ENCODE peak calls at places on chromosomes 3 and 15, in four cellular contexts. U, C, B and L are unnamed samples. For H3K9me3, the result is how much of the 10 kb centered on the place peaks cover.

GRCh38 chr3:170992854-170993253 is 33.7 kb downstream of the SLC2A2 start:
- DNase-seq in U (no peak), C (no peak), B (no peak), L (no peak)

GRCh38 chr3:159886050-159886449 is 102.6 kb upstream of the IL12A start:
- DNase-seq in U (no peak), C (no peak), B (no peak), L (no peak)

GRCh38 chr15:56759450-56759845 is 26.1 kb upstream of the ZNF280D start:
- DNase-seq in U (no peak), C (peak), B (peak), L (peak)

GRCh38 chr3:142269777-142270176 is 44.4 kb upstream of the GK5 start:
- DNase-seq in U (no peak), C (no peak), B (no peak), L (no peak)

GRCh38 chr15:70327328-70328136 is 229.8 kb upstream of the TLE3 start:
- DNase-seq in U (no peak), C (no peak), B (no peak), L (no peak)

GRCh38 chr3:2958553-2958952 is 151.6 kb downstream of the IL5RA start:
- DNase-seq in U (no peak), C (no peak), B (no peak), L (no peak)

GRCh38 chr3:141729240-141729639 is 8.9 kb upstream of the RNF7 start:
- DNase-seq in U (no peak), C (no peak), B (no peak), L (no peak)

GRCh38 chr15:58434334-58434888 is 2.6 kb downstream of the LIPC start:
- DNase-seq in U (no peak), C (no peak), B (no peak), L (no peak)

GRCh38 chr3:185702564-185703225 is 116.6 kb downstream of the SENP2 start:
- DNase-seq in U (no peak), C (peak), B (no peak), L (no peak)

GRCh38 chr3:15884132-15884531 is 86.4 kb upstream of the ANKRD28 start:
- DNase-seq in U (no peak), C (no peak), B (no peak), L (no peak)

GRCh38 chr15:62413786-62414185 is 248.7 kb upstream of the C2CD4B start:
- DNase-seq in U (no peak), C (no peak), B (no peak), L (no peak)

GRCh38 chr3:16512435-16513140 is 911 bp downstream of the RFTN1 start:
- DNase-seq in U (no peak), C (peak), B (peak), L (no peak)

GRCh38 chr15:66899555-66900350 is 165.6 kb upstream of the SMAD3 start:
- DNase-seq in U (no peak), C (no peak), B (no peak), L (no peak)

GRCh38 chr15:22231603-22232002 is 151.3 kb downstream of the OR4M2 start:
- DNase-seq in U (no peak), C (no peak), B (no peak), L (no peak)

GRCh38 chr15:22232675-22233074 is 152.3 kb downstream of the OR4M2 start:
- DNase-seq in U (no peak), C (no peak), B (no peak), L (no peak)

GRCh38 chr15:22227411-22227810 is 147.1 kb downstream of the OR4M2 start:
- DNase-seq in U (no peak), C (no peak), B (no peak), L (no peak)

GRCh38 chr15:22227961-22228762 is 147.8 kb downstream of the OR4M2 start:
- DNase-seq in U (no peak), C (no peak), B (no peak), L (no peak)

DNA sequence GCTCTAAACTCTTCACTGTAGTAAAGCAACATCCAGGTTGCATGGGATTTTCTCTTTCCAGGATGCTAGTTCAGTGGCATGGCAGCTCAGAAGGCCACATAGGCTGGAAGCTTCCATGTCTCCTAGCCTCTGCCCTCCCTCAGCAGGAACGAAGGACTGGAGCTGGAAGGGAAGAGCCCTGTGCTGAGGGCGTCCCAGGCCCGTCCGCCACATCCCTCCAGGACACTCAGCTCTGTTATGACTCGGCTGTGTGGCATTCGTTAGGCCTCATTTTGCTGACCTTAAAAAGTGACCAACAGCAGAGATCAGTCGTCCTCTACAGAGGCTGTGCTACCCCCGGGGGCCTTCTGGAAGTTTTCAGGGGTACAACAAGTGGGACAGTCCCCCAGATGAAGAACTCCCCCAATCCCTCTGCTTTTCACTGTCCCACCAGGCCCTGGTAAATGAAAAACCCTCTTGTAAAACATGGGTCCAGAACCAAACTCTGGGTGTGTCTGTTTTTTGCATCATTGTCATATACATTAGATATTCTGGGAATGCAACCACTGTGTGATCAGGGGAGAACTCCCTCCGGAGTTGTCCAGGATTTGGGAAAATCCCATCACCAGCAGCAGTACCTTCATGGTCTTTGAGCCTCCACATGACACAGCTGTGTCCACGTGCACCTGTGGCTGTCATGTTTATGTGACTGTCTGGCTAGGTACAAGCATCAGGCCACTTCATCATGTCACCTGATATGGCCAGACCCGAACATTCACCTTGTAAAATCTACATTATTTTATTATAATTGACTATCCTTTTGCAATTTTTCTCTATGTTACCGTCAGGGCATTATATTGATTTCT is 149.9 kb downstream of the OR4M2 start:
- DNase-seq in U (no peak), C (no peak), B (no peak), L (no peak)
- H3K9me3 ChIP-seq in U (half or more), C (under half), B (under half), L (half or more)

DNA sequence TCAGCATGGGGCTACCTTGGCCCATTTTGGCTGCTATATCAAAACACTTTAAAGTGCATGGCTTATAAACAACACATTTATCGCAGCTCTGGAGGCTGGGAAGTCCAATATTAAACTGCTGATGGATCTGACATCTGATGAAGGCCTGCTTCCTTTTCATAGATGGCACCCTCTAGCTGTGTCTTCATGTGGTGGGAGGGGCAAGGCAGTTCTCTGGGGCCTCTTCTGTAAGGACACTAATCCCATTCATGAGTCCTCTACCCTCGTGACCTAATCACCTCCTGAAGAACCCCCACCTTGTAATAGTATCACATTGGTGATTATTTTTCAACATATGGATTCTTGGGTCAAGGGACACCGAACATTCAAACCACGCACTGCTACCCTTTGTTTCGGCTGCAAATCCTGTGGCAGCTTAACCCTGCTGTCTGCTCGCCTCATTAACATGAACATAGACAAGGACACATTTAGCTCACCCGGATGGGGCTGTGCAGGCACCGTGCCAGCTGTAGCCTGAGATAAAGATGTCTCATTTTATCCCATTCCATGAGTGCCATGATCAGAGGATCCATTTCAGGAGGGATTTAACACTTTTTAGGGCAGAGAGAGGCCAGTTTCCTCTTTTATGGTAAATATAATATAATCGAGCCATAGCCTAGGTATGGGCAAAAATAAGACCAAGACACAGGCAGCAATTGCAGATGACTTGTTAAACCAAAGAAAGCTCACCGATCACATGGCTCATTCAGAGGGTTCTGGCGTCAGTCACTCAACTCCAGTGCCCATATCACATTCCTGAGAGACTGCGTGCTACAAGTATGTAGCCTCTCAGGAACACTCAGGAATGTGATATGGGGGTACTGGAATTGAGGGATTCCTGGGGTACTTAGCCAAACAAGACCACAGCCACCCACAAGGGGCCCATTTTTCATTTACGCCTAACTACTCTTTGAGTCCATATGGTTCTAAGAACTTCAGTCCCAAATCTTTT is 251.1 kb upstream of the ST8SIA2 start:
- DNase-seq in U (no peak), C (no peak), B (peak), L (no peak)
- H3K27ac ChIP-seq in U (no peak), C (no peak), B (peak), L (no peak)

DNA sequence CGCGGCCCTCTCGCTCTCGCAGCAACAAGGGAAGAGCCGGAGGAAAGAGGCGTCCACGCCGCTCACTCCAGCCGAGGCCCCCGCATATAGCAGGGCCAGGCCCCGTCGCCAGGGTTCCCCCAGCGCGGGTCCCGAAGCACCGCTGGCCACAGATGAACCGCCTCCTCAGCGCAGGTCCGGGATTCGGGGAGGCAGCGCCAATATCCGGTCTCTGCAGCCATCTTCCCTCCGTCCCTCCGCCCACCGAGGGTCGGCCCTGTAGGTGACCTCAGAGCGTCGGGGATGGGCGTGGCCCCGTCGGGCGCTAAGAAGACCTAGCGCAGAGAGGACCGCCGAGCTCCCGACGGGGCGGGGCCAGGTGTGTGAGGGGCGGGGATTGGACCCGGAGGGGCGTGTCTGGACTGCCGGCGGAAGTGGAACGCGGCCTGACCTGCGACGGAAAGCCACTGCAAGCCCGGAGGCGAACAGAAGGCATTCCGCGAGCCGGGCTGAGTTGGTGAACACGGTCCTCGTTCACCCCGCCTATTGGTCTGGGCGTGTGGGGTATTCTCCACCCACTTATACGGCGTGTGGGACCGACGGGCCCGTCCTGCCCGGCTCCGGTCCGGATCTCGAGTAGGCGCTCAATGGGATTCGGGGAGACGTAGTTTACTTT is 26.8 kb upstream of the MTHFS start:
- DNase-seq in U (peak), C (peak), B (peak), L (peak)
- H3K9me3 ChIP-seq in U (under half), C (under half), B (under half), L (under half)

GRCh38 chr3:169575381-169575780 is 88.1 kb downstream of the MECOM start:
- DNase-seq in U (no peak), C (no peak), B (no peak), L (no peak)
- H3K27ac ChIP-seq in U (no peak), C (no peak), B (no peak), L (no peak)

DNA sequence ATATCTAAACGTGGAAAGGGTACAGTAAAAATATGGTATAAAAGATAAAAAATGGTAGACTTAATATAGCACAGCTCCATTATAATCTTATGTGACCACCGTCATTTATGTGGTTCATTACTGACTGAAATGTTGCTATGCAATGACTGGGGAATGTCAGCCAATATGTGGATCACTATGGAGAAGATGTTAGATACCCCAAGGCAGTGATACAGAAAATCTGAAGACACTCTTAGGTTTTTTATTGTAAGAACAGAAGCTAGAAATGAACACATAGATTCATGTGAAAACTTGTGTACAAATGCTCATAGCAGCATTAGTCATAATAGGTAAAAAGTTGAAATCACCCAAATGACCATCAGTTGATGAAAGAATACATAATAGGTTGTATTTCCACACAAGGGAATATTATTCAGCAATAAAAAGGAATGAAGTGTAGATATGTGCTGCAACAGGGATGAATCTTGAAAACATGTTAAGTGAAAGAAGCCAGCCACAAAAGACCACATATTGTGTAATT is 18.4 kb downstream of the MEF2A start:
- DNase-seq in U (no peak), C (no peak), B (no peak), L (no peak)
- H3K9me3 ChIP-seq in U (under half), C (under half), B (under half), L (under half)

GRCh38 chr3:44877333-44877732 is 2.9 kb downstream of the TGM4 start:
- DNase-seq in U (no peak), C (no peak), B (no peak), L (no peak)
- H3K27ac ChIP-seq in U (no peak), C (no peak), B (no peak), L (no peak)

GRCh38 chr3:121822973-121823372 is 11.9 kb downstream of the IQCB1 start:
- DNase-seq in U (no peak), C (no peak), B (no peak), L (no peak)
- H3K9me3 ChIP-seq in U (under half), C (under half), B (under half), L (under half)

GRCh38 chr3:78847203-78847602 is 920.6 kb downstream of the ROBO1 start:
- DNase-seq in U (no peak), C (no peak), B (no peak), L (no peak)
- H3K27ac ChIP-seq in U (no peak), C (no peak), B (no peak), L (no peak)

DNA sequence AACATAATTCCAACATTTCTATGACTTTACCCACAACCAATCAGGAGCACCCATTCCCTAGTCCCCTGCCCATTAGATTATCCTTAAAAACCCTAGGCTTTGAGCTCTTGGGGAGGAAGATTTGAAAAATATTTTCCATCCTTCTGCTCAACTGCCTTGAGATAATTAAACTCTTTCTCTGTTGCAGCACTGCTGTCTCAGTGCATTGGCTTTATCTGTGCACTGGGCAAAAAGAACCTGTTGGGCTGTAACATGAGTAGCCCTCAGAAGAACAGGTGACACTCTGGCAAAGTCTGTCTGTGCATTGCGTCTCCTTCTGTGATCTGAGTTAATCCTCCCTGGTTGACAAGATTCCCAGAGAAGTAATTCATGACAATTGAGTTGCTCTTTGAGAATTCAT is 83.9 kb downstream of the ZMAT3 start:
- DNase-seq in U (no peak), C (no peak), B (no peak), L (no peak)
- H3K9me3 ChIP-seq in U (under half), C (under half), B (half or more), L (under half)